ENCODE peak calls at places on chromosomes 13 and 19, in six cellular contexts. F, R, W, U, M and N are unnamed samples.

GRCh38 chr13:110448230-110448629 is 113.3 kb downstream of the RAB20 start:
- DNase-seq in F (no peak), R (peak; percentile 56), W (no peak), U (peak; percentile 73), M (no peak), N (peak; percentile 68)

GRCh38 chr19:54190942-54191670 is at the start of gene TSEN34:
- DNase-seq in F (peak; percentile 70), R (no peak), W (no peak), U (peak; percentile 83), M (peak; percentile 94), N (peak; percentile 64)

GRCh38 chr13:90201198-90201597 is 1146.3 kb upstream of the MIR17HG start:
- DNase-seq in F (no peak), R (no peak), W (no peak), U (no peak), M (no peak), N (no peak)

GRCh38 chr19:58573658-58574164 is 576 bp upstream of the MZF1 start:
- DNase-seq in F (no peak), R (no peak), W (no peak), U (no peak), M (no peak), N (no peak)

GRCh38 chr19:8110931-8111330 is 38.5 kb downstream of the FBN3 start:
- DNase-seq in F (no peak), R (no peak), W (no peak), U (no peak), M (no peak), N (no peak)

GRCh38 chr13:31627097-31627496 is 112.2 kb upstream of the RXFP2 start:
- DNase-seq in F (no peak), R (no peak), W (no peak), U (no peak), M (no peak), N (no peak)

GRCh38 chr19:45161715-45162463 is 1.1 kb upstream of the NKPD1 start:
- DNase-seq in F (peak; percentile 77), R (no peak), W (no peak), U (peak; percentile 68), M (no peak), N (peak; percentile 63)

GRCh38 chr13:24693862-24694471 is 13.8 kb downstream of the ATP12A start:
- DNase-seq in F (peak; percentile 89), R (no peak), W (no peak), U (peak; percentile 73), M (no peak), N (peak; percentile 93)

GRCh38 chr13:51807041-51807440 is 3.1 kb upstream of the DHRS12 start:
- DNase-seq in F (no peak), R (no peak), W (no peak), U (no peak), M (no peak), N (peak; percentile 40)

GRCh38 chr19:51660975-51661600 is 14.5 kb upstream of the SIGLEC14 start:
- DNase-seq in F (peak; percentile 73), R (peak; percentile 33), W (no peak), U (peak; percentile 73), M (peak; percentile 77), N (peak; percentile 81)